ENCODE peak calls at places on chromosome 1, in nine cellular contexts. E is AG10803; H is lower lobe of right lung; S is CD4-positive, alpha-beta memory T cell; Q is heart left ventricle; R is mesenchymal stem cell; M is A549; L is astrocyte; D is prostate gland. J is an unnamed sample.

GRCh38 chr1:158104891-158105290 is 75.8 kb upstream of the CD1D start:
- DNase-seq in R (no peak), H (no peak), M (no peak), E (no peak), L (no peak), Q (no peak), D (no peak), S (no peak), J (no peak)

GRCh38 chr1:41456847-41457540 is 27.5 kb downstream of the EDN2 start:
- DNase-seq in S (no peak), D (no peak), E (peak; percentile 69), M (no peak), H (no peak), L (peak; percentile 67), Q (peak; percentile 30), R (no peak), J (no peak)

GRCh38 chr1:199404191-199404590 is 623.3 kb upstream of the NR5A2 start:
- DNase-seq in D (no peak), Q (no peak), H (no peak), R (no peak), M (no peak), E (peak; percentile 74), S (no peak), L (peak; percentile 49), J (no peak)

GRCh38 chr1:53984701-53985100 is 33.3 kb downstream of the LDLRAD1 start:
- DNase-seq in E (no peak), M (no peak), H (no peak), R (no peak), D (no peak), Q (no peak), L (no peak), S (no peak), J (no peak)

GRCh38 chr1:228650141-228650540 is 85.1 kb upstream of the RHOU start:
- DNase-seq in D (no peak), H (peak; percentile 44), M (no peak), L (no peak), Q (no peak), E (no peak), S (no peak), R (no peak), J (no peak)

GRCh38 chr1:112906155-112906698 is 49.8 kb downstream of the SLC16A1 start:
- DNase-seq in L (no peak), D (no peak), M (no peak), S (no peak), R (no peak), H (no peak), Q (no peak), E (no peak), J (no peak)

GRCh38 chr1:235918032-235918431 is 51.3 kb upstream of the LYST start:
- DNase-seq in Q (no peak), H (no peak), M (no peak), E (no peak), L (no peak), R (no peak), D (no peak), S (no peak), J (no peak)

GRCh38 chr1:36881541-36881940 is 152.8 kb downstream of the GRIK3 start:
- DNase-seq in M (no peak), H (no peak), R (no peak), E (no peak), L (no peak), Q (no peak), D (peak; percentile 0), S (no peak), J (no peak)

GRCh38 chr1:31531177-31532000 is 44.9 kb upstream of the TINAGL1 start:
- DNase-seq in D (no peak), S (no peak), H (no peak), M (no peak), R (peak; percentile 81), Q (no peak), E (peak; percentile 64), L (peak; percentile 76), J (no peak)

GRCh38 chr1:101290119-101290921 is 53.5 kb downstream of the S1PR1 start:
- DNase-seq in H (no peak), E (no peak), Q (no peak), S (peak; percentile 25), M (no peak), L (no peak), D (no peak), R (no peak), J (no peak)

DNA sequence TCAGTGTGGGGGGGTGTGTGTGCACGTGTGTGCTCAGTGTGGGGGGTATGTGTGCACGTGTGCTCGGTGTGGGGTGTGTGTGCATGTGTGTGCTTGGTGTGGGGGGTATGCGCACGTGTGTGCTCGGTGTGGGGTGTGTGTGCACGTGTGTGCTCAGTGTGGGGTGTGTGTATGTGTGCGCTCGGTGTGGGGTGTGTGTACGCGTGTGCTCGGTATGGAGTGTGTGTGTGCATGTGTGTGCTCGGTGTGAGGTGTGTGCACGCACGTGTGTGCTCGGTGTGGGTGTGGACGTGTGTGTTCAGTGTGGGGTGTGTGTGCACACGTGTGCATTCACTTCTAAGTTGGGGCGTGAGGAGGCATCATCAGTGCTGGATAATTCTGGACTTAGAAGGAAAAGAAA is 77.9 kb downstream of the PRDM16 start:
- DNase-seq in E (no peak), L (no peak), S (no peak), R (no peak), M (no peak), D (no peak), H (no peak), Q (no peak), J (no peak)
- H3K4me3 ChIP-seq in E (no peak overlapping the region), L (no peak overlapping the region), S (no peak overlapping the region), R (no peak overlapping the region), M (no peak overlapping the region), D (no peak overlapping the region), H (no peak overlapping the region), Q (no peak overlapping the region), J (no peak overlapping the region)

DNA sequence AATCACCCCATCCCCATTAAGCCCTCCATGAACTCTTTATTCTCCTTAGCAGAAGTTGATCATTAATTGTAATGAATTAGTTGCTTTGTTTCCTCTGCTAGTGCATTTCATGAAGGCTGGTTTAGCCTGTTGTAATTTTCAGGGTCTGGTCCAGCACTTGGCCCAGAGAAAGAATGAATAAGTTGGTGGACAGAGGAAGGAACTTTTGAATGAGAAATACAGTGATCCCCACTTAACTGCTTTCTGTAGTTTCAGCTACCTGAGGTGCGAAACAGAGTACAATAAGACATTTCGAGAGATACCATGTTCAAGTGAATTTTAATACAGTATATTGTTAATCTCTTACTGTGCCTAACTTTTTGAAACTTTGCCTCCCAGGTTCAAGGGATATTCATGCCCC is 1.8 kb downstream of the SOAT1 start:
- DNase-seq in S (no peak), E (no peak), R (no peak), Q (no peak), D (no peak), L (no peak), M (no peak), H (no peak), J (no peak)
- H3K4me3 ChIP-seq in S (peak overlapping the region; percentile 93), E (peak overlapping the region; percentile 82), R (no peak overlapping the region), Q (no peak overlapping the region), D (peak overlapping the region; percentile 84), L (peak overlapping the region; percentile 90), M (no peak overlapping the region), H (peak overlapping the region; percentile 67), J (peak overlapping the region; percentile 79)

GRCh38 chr1:244369256-244370057 is 82.3 kb downstream of the ADSS2 start:
- DNase-seq in E (no peak), H (no peak), M (no peak), D (peak; percentile 81), S (no peak), R (no peak), Q (no peak), L (no peak), J (no peak)
- H3K4me3 ChIP-seq in E (no peak overlapping the region), H (no peak overlapping the region), M (no peak overlapping the region), D (no peak overlapping the region), S (no peak overlapping the region), R (no peak overlapping the region), Q (no peak overlapping the region), L (no peak overlapping the region), J (no peak overlapping the region)

GRCh38 chr1:181018901-181019681 is 3.6 kb downstream of the STX6 start:
- DNase-seq in H (no peak), D (no peak), Q (no peak), E (no peak), R (no peak), L (no peak), S (no peak), M (no peak), J (no peak)
- H3K4me3 ChIP-seq in H (no peak overlapping the region), D (no peak overlapping the region), Q (no peak overlapping the region), E (no peak overlapping the region), R (no peak overlapping the region), L (no peak overlapping the region), S (no peak overlapping the region), M (no peak overlapping the region), J (no peak overlapping the region)

DNA sequence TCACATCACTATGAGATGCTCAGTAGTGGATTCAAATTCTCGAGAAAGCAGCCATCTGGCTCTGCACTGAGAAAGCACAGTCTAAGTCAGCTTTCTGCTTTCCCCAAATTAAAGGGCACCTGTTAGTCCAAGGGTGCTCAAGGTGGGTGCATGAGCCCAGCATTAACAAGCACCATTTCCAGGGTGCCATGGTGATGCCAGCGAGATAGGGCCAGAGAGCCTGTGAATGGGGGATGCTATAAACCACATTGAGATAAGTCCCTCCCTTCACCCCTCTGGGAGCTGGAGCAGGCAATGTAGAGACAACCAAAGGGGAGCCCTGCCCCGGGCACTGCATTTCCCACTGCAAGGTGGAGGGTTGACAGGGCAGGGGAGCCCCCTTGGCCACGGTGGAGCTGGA is 568.2 kb downstream of the AJAP1 start:
- DNase-seq in R (no peak), L (no peak), E (no peak), Q (no peak), M (no peak), D (no peak), S (no peak), H (no peak), J (no peak)
- H3K4me3 ChIP-seq in R (no peak overlapping the region), L (no peak overlapping the region), E (no peak overlapping the region), Q (no peak overlapping the region), M (no peak overlapping the region), D (no peak overlapping the region), S (no peak overlapping the region), H (no peak overlapping the region), J (no peak overlapping the region)

J was measured in upper lobe of right lung.